ENCODE peak calls at places on chromosomes 4 and X, in four cellular contexts. B, M, Q and L are unnamed samples.

GRCh38 chr4:92210906-92211305 is 92.9 kb upstream of the GRID2 start:
- DNase-seq in M (no peak), Q (no peak), B (no peak), L (no peak)

GRCh38 chrX:9614016-9614415 is 149.2 kb downstream of the TBL1X start:
- DNase-seq in Q (peak), M (no peak), B (no peak), L (no peak)

GRCh38 chrX:80648023-80648422 is 161.7 kb downstream of the BRWD3 start:
- DNase-seq in B (no peak), Q (no peak), M (peak), L (no peak)

GRCh38 chr4:53592128-53592527 is 842 bp upstream of the LNX1 start:
- DNase-seq in M (no peak), B (peak), Q (peak), L (no peak)

GRCh38 chrX:41119803-41120202 is 34.6 kb downstream of the USP9X start:
- DNase-seq in B (no peak), M (no peak), Q (no peak), L (no peak)

GRCh38 chr4:47222276-47222675 is 190.9 kb downstream of the GABRB1 start:
- DNase-seq in B (no peak), M (no peak), Q (no peak), L (no peak)

GRCh38 chr4:66482186-66482585 is 811.9 kb upstream of the EPHA5 start:
- DNase-seq in M (no peak), B (no peak), Q (no peak), L (no peak)

GRCh38 chrX:96700625-96701024 is 16.0 kb downstream of the DIAPH2 start:
- DNase-seq in M (no peak), B (no peak), Q (no peak), L (no peak)

GRCh38 chr4:113080050-113080449 is 30.6 kb downstream of the ANK2 start:
- DNase-seq in Q (peak), B (no peak), M (peak), L (no peak)

GRCh38 chrX:45851434-45851991 is 650.8 kb upstream of the DIPK2B start:
- DNase-seq in B (peak), Q (peak), M (peak), L (no peak)

GRCh38 chr4:118762753-118763477 is 73.0 kb downstream of the SEC24D start:
- DNase-seq in Q (peak), B (no peak), M (no peak), L (no peak)

GRCh38 chrX:70025464-70025863 is 24.3 kb downstream of the AWAT2 start:
- DNase-seq in Q (peak), M (no peak), B (no peak), L (no peak)

GRCh38 chr4:133668061-133668851 is 519.2 kb downstream of the PCDH10 start:
- DNase-seq in M (peak), B (peak), Q (no peak), L (no peak)

DNA sequence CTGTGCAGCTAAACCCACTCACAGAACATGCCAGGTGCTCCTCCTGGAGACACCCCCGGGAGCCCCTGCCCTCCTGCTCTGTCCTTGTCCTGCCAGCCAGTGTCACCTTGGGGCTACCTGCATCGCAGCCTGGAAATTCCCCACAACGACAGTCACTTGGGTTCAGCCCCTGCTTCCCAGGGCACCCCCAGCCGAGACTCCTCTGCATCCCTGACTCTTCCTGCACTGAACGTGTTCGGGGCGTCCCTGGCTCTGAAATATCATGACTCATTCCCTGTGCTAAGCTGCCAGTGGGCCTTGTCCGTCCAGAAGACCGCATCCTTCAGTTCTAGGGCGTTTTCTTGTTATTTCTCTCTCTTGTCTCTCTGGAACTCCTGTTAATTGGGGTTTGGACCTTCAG is 5.8 kb downstream of the CFAP99 start:
- DNase-seq in M (peak), Q (peak), B (no peak), L (peak)
- H3K9ac ChIP-seq in M (no peak), Q (no peak), B (no peak), L (no peak)

DNA sequence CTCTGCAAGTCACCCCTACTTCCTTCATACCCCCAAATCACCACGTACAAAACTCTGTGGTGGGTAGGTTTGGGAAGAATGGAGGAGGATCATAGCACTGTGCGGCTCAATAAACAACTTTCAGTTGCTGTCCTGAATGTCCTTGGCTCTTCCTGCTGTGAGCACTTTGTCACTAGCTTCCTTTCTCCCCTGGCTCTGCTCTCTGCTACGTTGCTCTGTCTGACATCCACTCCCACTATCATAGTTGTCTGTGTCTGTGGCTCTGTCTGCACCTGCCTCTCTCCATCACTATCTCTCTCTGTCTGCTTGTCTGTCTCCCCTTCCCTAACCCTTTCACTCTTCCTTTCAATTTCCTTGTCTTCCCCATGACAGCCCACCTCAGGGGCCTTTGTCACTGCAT is 21.2 kb upstream of the SMPX start:
- DNase-seq in B (no peak), Q (no peak), M (no peak), L (no peak)
- H3K9ac ChIP-seq in B (no peak), Q (no peak), M (no peak), L (no peak)

DNA sequence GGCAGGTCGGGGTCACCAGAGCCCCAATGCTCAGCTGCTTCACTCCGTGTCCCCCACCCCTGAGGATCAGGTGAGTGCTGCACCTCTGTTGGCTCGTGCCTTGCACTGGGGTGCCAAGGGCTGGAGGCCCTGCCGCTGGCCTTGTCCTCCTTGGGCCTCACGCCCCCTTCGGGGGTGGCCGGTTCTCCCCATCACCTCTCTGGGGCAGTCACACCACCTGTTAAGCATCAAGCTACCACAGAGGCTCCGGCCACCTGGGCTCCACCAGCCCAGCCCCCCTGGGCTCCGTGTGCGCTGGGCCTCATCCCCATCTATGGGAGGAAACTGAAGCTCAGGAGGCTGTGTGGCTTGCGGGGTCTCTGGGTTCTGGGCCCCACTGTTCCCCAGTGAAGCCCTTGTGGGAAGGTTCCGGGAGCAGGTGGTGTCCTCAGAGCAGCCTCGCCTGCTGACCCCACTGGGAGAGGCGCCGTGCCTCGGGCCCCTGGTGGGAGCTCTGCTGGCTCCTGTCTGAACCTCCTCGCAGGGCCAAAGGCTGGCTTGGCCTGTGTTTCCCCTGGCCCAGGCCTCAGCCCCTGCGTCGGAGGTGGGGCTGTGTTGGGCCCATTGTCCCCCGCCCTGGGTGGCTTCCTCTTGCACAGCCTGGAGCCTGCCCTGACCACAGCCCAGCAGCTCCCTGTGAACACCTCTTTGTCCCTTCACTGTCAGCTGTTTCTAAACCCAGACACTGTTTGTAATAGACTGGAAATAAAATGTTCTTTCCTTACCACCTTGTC is 30.8 kb downstream of the DOK7 start:
- DNase-seq in M (peak), Q (no peak), B (no peak), L (no peak)
- H3K9ac ChIP-seq in M (no peak), Q (no peak), B (no peak), L (no peak)

DNA sequence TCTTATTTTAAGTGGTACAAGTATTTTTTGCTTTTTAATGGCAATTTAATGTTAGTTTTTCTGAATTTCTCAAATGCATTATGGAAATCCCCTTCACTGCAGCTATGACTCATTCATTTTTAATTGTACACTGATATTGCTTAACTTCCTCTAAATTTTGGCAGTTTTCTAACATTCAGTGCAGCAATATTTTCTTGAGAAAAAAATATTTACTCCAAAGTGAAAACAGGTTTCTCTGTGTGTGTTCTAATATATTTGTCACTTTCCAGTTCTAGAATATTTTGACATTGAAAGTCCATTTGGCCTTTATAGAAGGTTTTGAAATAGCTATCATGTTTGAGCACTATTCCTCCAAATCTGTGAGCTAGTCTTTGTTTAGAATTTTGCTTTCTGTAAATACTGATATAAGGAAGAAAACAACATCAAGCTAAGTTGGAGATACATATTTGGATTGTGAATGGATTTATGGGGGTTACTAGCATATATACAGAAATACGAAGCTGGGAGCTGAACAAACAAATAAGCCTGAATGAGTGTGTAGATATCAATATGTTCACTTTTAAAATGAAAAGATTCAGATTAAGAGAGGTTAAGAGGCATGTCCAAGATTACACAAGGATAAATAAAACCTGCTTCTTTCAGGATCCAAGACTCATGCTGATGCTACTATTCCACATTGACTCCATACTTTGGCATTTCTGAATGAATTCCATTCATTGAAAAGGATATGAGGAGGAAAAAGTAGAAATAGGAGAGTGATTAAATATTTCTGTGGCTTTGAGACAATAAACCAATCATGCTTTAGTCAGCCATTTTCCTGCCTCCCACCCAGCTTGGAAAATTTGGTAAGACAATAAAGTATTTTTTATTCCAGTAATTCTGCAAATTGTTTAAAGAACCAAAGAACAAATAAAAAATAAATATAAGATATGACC is 57.4 kb upstream of the SLIT2 start:
- DNase-seq in M (no peak), B (no peak), Q (peak), L (no peak)
- H3K9ac ChIP-seq in M (no peak), B (no peak), Q (no peak), L (no peak)

GRCh38 chrX:131288738-131289511 is at the start of gene IGSF1:
- DNase-seq in B (peak), M (peak), Q (peak), L (no peak)
- H3K9ac ChIP-seq in B (peak), M (no peak), Q (no peak), L (no peak)

GRCh38 chr4:144204431-144204830 is 63.9 kb upstream of the GYPA start:
- DNase-seq in B (no peak), M (no peak), Q (no peak), L (no peak)

GRCh38 chr4:144208074-144208473 is 67.6 kb upstream of the GYPA start:
- DNase-seq in Q (no peak), B (no peak), M (no peak), L (no peak)

GRCh38 chr4:144209491-144209890 is 69.0 kb upstream of the GYPA start:
- DNase-seq in Q (no peak), M (no peak), B (no peak), L (no peak)
- H3K9ac ChIP-seq in Q (no peak), M (no peak), B (no peak), L (no peak)

GRCh38 chrX:154399527-154400368 is 1.6 kb downstream of the RPL10 start:
- DNase-seq in B (no peak), Q (no peak), M (no peak), L (no peak)
- H3K9ac ChIP-seq in B (peak), Q (peak), M (no peak), L (peak)

DNA sequence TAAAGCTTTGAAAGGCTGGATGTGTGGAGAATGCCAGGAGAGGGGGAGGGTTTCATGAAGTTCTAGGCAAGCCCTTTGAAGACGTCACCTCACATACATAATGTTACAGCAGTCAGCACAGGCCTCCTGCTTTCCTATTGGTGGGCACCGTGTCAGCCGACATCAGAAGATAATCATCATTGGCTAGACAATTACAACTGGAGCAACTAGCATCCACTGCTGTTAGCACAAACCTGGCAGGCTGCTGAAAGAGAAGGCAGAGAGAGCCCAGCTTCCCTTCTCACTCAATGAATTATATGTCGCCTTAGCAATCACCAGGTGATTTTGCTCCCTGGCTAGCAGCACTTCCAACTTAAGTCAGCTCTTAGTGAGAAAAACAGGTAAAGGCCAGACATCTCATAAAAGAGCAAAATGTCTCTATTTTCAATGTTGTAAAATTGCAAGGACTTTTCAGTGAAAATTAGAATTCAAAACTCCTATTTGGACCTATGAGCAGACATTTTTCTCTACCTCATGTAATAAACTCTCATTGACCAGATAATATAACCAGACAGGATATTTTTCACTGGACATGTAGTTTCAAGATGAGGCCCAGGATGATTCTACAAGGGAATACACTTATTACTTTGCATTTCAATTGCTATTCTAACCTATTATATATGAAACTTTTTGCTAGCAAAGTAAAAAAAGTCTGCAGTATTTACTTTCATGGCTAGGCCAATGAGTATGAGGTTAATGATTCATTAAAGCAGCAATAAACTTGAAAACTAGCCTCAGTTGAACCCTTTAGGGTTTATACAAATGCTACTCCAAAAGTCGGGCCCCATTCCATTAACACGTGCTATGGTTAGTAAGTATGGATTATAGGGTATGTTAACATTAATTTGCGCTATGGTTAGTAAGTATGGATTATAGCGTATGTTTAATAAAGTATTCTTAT is 4.3 kb downstream of the ELOVL6 start:
- DNase-seq in Q (peak), M (peak), B (peak), L (peak)
- H3K9ac ChIP-seq in Q (no peak), M (no peak), B (peak), L (no peak)

GRCh38 chr4:40629401-40630334 is at the start of gene RBM47:
- DNase-seq in M (peak), B (peak), Q (peak), L (peak)

GRCh38 chr4:40628888-40629287 is 776 bp downstream of the RBM47 start:
- DNase-seq in B (no peak), Q (no peak), M (no peak), L (no peak)

GRCh38 chr4:40630335-40631021 is 814 bp upstream of the RBM47 start:
- DNase-seq in B (peak), M (peak), Q (no peak), L (peak)

GRCh38 chr4:40626183-40626990 is 3.3 kb downstream of the RBM47 start:
- DNase-seq in B (no peak), Q (peak), M (peak), L (no peak)

DNA sequence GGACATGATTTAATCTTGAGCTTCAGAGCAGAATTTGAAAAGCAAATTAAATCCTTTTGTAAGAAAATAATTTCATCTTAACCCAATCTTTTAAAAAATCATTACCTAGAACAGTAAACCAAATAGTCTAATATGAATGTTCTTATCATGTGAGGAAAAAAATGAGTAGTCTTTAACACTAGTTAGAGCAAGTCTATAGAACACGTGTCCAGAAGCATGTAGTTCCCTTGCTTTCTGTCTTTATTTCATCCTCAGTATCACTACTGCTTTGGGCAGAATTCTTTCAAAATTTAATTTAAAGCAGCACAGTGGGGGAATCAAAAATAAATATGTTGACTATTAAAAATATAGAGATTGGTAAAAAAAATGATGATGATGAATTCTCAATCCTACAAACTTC is 2.1 kb downstream of the RBM47 start:
- DNase-seq in B (no peak), M (no peak), Q (no peak), L (no peak)
- H3K9ac ChIP-seq in B (peak), M (no peak), Q (no peak), L (peak)

DNA sequence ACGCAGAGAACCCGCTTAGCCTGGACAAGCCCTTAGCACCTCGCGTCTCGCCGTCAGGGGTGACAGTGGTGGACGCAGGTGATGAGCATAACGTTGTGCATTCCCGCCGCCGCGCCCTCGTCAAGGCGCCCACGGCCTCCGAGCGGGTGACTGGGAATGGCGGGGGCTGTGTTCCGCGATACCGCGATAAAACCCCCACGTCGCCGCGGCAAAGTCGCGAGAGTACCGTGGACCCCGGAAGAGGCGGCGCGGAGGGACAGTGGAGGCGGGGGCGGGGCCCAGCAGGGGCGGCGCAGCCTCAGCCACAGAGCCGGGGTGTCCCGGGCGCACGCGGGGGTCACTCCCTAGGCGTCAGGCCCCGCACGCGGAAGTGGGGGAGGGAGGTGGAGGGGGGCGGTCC is 53.8 kb downstream of the ZFYVE28 start:
- DNase-seq in M (no peak), B (no peak), Q (peak), L (peak)
- H3K9ac ChIP-seq in M (no peak), B (no peak), Q (peak), L (peak)